ENCODE peak calls at places on chromosomes 5 and 9, in six cellular contexts. M is IMR-90, K is neuronal stem cell, C is H9, O is H1, J is trophoblast cell. S is an unnamed sample.

GRCh38 chr5:757346-757930 is 27.1 kb downstream of the ZDHHC11B start:
- DNase-seq in K (no peak), O (peak), M (no peak), J (peak), C (peak), S (no peak)

GRCh38 chr5:179225387-179225786 is 119.9 kb downstream of the ADAMTS2 start:
- DNase-seq in J (no peak), M (no peak), K (no peak), C (peak), O (no peak), S (no peak)

GRCh38 chr5:135209495-135209837 is 175.4 kb upstream of the PITX1 start:
- DNase-seq in M (no peak), C (peak), J (no peak), O (peak), K (no peak), S (no peak)

GRCh38 chr9:6703898-6704639 is 53.7 kb upstream of the KDM4C start:
- DNase-seq in K (peak), O (peak), J (peak), C (peak), M (peak), S (peak)

GRCh38 chr9:101455656-101456235 is 20.2 kb upstream of the ALDOB start:
- DNase-seq in C (no peak), M (peak), K (no peak), O (no peak), J (no peak), S (no peak)

GRCh38 chr5:169071-169727 is 22.1 kb upstream of the LRRC14B start:
- DNase-seq in J (peak), M (peak), K (no peak), C (no peak), O (no peak), S (no peak)

GRCh38 chr5:57662991-57663390 is 180.4 kb upstream of the ACTBL2 start:
- DNase-seq in M (peak), C (no peak), J (no peak), O (no peak), K (no peak), S (no peak)

GRCh38 chr9:18891946-18892670 is 140.9 kb downstream of the SAXO1 start:
- DNase-seq in M (no peak), J (peak), C (no peak), O (no peak), K (no peak), S (no peak)

GRCh38 chr5:1546556-1546955 is 22.8 kb upstream of the LPCAT1 start:
- DNase-seq in J (peak), K (no peak), C (no peak), M (no peak), O (peak), S (no peak)

GRCh38 chr9:71936066-71936465 is 24.6 kb downstream of the C9orf85 start:
- DNase-seq in M (peak), C (no peak), J (peak), O (no peak), K (no peak), S (no peak)

GRCh38 chr5:32387176-32387575 is 57.4 kb downstream of the ZFR start:
- DNase-seq in C (no peak), K (no peak), M (no peak), O (no peak), J (no peak), S (no peak)

GRCh38 chr9:100427366-100428263 is 672 bp downstream of the MSANTD3 start:
- DNase-seq in K (peak), C (peak), M (peak), O (no peak), J (peak), S (peak)

GRCh38 chr9:113614843-113615648 is 151.5 kb downstream of the RGS3 start:
- DNase-seq in C (peak), K (no peak), O (no peak), M (peak), J (no peak), S (no peak)

DNA sequence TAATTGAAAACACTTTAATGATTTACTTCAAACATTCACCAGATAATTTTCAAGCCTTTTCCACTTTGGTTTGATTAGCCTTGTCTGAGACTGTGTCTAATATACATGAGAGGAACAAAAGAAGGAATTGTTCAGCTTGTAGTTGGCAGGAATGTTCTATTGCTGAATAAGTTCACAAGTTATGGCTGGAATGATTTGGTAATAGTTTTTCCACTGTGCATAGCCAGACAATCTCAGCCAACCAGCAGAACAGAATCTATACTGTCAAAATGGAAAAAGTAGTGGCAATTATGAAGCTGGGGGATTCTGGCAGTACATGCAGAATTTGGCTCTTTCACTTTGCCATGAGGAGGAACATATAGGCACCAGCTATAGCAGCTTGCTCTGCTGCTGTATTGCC is 150.4 kb downstream of the PRR16 start:
- DNase-seq in K (no peak), O (no peak), J (peak), M (peak), C (no peak), S (no peak)
- H3K4me2 ChIP-seq in K (no peak), O (no peak), J (no peak), M (peak), C (no peak), S (no peak)

GRCh38 chr5:38843665-38844064 is 2.1 kb upstream of the OSMR start:
- DNase-seq in C (no peak), J (no peak), O (no peak), M (no peak), K (no peak), S (no peak)

GRCh38 chr5:38848637-38849036 is 2.8 kb downstream of the OSMR start:
- DNase-seq in M (no peak), C (no peak), K (no peak), O (no peak), J (no peak), S (no peak)

GRCh38 chr5:38846379-38846967 is 661 bp downstream of the OSMR start:
- DNase-seq in C (peak), O (peak), J (peak), M (peak), K (no peak), S (peak)

GRCh38 chr5:38847549-38848341 is 1.9 kb downstream of the OSMR start:
- DNase-seq in C (no peak), M (peak), K (no peak), O (no peak), J (no peak), S (no peak)

DNA sequence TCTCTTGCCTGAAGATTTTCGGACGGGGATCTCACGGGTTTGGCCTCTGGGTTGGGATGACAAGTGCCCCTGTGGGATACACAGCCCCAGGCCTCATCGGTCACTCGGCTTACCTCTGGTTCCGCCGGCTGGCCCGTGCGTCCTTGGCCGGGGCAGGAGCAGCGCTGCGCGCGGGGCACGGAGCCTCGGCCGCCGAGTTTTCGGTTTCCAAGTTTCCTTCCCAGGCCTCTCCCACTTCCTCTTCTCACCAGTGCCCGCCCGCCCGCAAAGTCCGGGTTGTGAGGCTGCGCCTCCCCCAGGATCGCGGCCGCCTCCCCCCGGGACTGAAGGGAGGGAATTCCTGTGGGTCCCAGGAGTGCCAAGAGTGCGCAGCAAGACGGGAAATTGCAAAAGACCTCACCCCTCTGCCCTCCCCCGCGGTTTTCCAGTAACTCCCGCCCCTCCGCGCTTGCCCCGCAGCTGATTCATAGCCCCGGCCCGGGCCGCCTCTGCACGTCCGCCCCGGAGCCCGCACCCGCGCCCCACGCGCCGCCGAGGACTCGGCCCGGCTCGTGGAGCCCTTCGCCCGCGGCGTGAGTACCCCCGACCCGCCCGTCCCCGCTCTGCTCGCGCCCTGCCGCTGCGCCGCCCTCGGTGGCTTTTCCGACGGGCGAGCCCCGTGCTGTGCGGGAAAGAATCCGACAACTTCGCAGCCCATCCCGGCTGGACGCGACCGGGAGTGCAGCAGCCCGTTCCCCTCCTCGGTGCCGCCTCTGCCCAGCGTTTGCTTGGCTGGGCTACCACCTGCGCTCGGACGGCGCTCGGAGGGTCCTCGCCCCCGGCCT is at the start of gene OSMR:
- DNase-seq in O (peak), K (peak), C (peak), J (peak), M (peak), S (peak)
- H3K23ac ChIP-seq in O (no peak), K (peak), C (no peak), J (no peak), M (peak), S (no peak)

DNA sequence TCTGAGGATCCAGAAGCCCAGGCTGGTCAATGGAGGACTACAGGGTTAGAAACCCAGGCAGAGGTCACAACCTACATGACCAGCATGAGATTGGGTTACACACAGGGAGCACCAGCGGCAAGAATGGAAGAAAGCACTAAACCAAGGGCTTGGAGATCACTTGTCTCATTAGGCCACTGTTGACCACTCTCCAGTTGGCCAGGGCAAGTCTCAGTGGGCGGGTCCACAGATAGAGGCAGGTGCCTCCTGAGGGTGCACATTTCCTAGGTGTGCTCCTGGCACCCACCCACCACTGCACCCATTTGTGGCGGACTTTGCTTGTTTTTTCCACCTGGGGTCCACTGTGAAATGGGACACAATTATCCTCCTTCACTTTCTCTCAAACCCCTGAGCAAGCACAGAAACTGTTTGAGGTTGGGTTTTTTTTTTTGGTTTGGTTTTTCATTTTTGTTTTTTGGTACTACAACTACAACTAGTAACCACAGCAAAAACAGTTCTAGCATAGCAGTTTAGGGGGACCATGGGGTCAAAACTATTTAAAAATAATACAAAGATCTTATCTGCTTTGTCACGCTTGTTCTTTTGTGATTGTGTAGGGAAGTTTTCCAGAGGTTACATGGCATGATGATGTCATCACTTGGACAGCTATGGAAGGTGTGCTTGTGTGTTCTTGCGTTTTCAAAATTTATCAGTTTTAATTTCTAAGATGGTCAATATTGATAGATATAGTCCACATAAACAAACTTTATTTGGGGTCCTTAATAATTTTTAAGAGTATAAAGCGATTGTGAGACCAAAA is 6.1 kb downstream of the NPR2 start:
- DNase-seq in J (no peak), O (no peak), C (no peak), K (no peak), M (peak), S (no peak)
- H3K4me2 ChIP-seq in J (no peak), O (no peak), C (no peak), K (no peak), M (no peak), S (no peak)

DNA sequence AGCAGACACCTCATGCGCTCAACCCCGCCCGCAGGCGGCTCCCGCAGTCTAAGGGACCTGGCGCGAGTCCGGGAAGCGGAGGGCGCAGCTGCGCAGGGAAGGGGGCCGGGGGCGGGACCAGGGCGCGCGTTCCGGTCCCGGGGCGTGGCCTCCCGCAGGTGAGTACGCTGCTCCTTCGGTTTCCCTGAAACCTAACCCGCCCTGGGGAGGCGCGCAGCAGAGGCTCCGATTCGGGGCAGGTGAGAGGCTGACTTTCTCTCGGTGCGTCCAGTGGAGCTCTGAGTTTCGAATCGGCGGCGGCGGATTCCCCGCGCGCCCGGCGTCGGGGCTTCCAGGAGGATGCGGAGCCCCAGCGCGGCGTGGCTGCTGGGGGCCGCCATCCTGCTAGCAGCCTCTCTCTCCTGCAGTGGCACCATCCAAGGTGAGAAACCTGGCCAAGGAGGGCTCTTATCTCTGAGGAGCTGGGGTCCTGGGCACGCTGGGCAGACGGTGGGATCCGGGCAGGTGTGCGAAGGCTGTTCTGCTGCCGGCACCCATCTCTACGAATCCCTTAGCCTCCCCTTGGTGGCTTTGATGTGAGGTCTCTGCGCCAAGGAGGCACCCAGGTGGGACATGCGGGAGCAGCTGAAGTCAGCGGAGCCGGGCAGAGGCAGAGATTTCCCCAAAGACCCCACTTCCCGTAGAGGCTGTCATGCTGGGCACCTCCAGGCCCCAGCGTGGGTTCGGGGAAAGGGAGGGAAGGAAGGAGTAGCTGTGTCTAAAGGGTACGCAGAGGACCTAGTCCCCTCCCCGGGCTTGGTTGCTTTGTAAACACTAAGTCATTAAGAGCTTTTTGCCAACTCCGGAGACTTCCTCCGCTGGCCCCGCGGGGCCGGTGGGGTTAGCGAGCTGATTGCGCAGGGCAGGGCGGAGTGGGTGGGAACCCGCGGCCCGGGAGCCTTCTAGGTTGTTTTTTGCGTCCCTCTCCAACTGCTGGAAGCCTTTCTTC is at the start of gene F2RL1:
- DNase-seq in J (peak), K (peak), O (peak), C (peak), M (peak), S (peak)
- H3K23ac ChIP-seq in J (no peak), K (peak), O (no peak), C (no peak), M (peak), S (no peak)

GRCh38 chr5:153456993-153457392 is 33.5 kb upstream of the GRIA1 start:
- DNase-seq in M (no peak), J (no peak), K (no peak), O (no peak), C (no peak), S (no peak)
- H3K4me2 ChIP-seq in M (no peak), J (no peak), K (no peak), O (no peak), C (no peak), S (no peak)